ENCODE peak calls at places on chromosome 1, in ten cellular contexts. U is uterus, A is endothelial cell of umbilical vein, V is spleen, Z is heart left ventricle, Y is breast epithelium, N is right lobe of liver, D is body of pancreas, R is tibial nerve, T is vagina. L is an unnamed sample.

GRCh38 chr1:246492611-246493245 is 14.4 kb downstream of the SMYD3 start:
- DNase-seq in U (peak; percentile 67), A (peak; percentile 78), V (no peak), Z (peak; percentile 68), Y (no peak), N (no peak), D (peak; percentile 68), R (peak; percentile 28), T (no peak), L (peak; percentile 33)

GRCh38 chr1:244865028-244865371 is 657 bp upstream of the HNRNPU start:
- DNase-seq in U (peak; percentile 20), A (no peak), V (peak; percentile 86), Z (peak; percentile 49), Y (no peak), N (no peak), D (peak; percentile 48), R (no peak), T (peak; percentile 88), L (peak; percentile 46)

GRCh38 chr1:51634618-51635017 is 17.7 kb downstream of the OSBPL9 start:
- DNase-seq in U (no peak), A (no peak), V (no peak), Z (no peak), Y (no peak), N (no peak), D (no peak), R (no peak), T (no peak), L (no peak)

GRCh38 chr1:187413770-187414169 is 585.0 kb downstream of the PLA2G4A start:
- DNase-seq in U (no peak), A (peak; percentile 24), V (no peak), Z (no peak), Y (no peak), N (no peak), D (no peak), R (no peak), T (no peak), L (no peak)

GRCh38 chr1:30704271-30704670 is 19.1 kb downstream of the MATN1 start:
- DNase-seq in U (peak; percentile 73), A (no peak), V (no peak), Z (peak; percentile 53), Y (no peak), N (peak; percentile 46), D (no peak), R (peak; percentile 40), T (no peak), L (peak; percentile 94)

GRCh38 chr1:2204384-2205190 is 10.0 kb upstream of the FAAP20 start:
- DNase-seq in U (peak; percentile 90), A (peak; percentile 70), V (peak; percentile 96), Z (peak; percentile 90), Y (peak; percentile 75), N (peak; percentile 91), D (peak; percentile 61), R (peak; percentile 66), T (no peak), L (peak; percentile 96)

GRCh38 chr1:110283677-110284076 is 55.5 kb upstream of the RBM15 start:
- DNase-seq in U (no peak), A (no peak), V (no peak), Z (no peak), Y (no peak), N (no peak), D (no peak), R (no peak), T (peak; percentile 1), L (no peak)

GRCh38 chr1:229318056-229318455 is 24.8 kb downstream of the CCSAP start:
- DNase-seq in U (no peak), A (peak; percentile 7), V (no peak), Z (no peak), Y (no peak), N (no peak), D (no peak), R (no peak), T (no peak), L (peak; percentile 8)

GRCh38 chr1:56774067-56774609 is 45.1 kb downstream of the FYB2 start:
- DNase-seq in U (no peak), A (no peak), V (no peak), Z (no peak), Y (no peak), N (no peak), D (no peak), R (no peak), T (no peak), L (no peak)
- H3K4me3 ChIP-seq in U (no peak overlapping the region), A (no peak overlapping the region), V (peak overlapping the region; percentile 17), Z (no peak overlapping the region), Y (no peak overlapping the region), N (peak overlapping the region; percentile 39), D (no peak overlapping the region), R (no peak overlapping the region), T (no peak overlapping the region), L (no peak overlapping the region)

GRCh38 chr1:61012365-61012764 is 70.0 kb upstream of the NFIA start:
- DNase-seq in U (no peak), A (peak; percentile 7), V (no peak), Z (no peak), Y (no peak), N (no peak), D (no peak), R (no peak), T (no peak), L (no peak)

GRCh38 chr1:61011514-61012263 is 70.7 kb upstream of the NFIA start:
- DNase-seq in U (no peak), A (peak; percentile 10), V (no peak), Z (no peak), Y (no peak), N (no peak), D (no peak), R (no peak), T (no peak), L (no peak)

GRCh38 chr1:61004269-61005003 is 77.9 kb upstream of the NFIA start:
- DNase-seq in U (no peak), A (no peak), V (no peak), Z (no peak), Y (no peak), N (no peak), D (no peak), R (no peak), T (no peak), L (no peak)

GRCh38 chr1:61005572-61006386 is 76.6 kb upstream of the NFIA start:
- DNase-seq in U (no peak), A (no peak), V (no peak), Z (no peak), Y (no peak), N (no peak), D (no peak), R (no peak), T (no peak), L (no peak)

GRCh38 chr1:61007534-61008364 is 74.6 kb upstream of the NFIA start:
- DNase-seq in U (no peak), A (no peak), V (no peak), Z (no peak), Y (no peak), N (no peak), D (no peak), R (no peak), T (no peak), L (no peak)
- TF ChIP-seq POLR2A in U (no peak), A (no peak), V (no peak), Z (no peak), Y (no peak), N (no peak), D (no peak), R (no peak), T (no peak), L (no peak)

GRCh38 chr1:26449868-26450267 is 17.7 kb downstream of the DHDDS start:
- DNase-seq in U (no peak), A (no peak), V (no peak), Z (no peak), Y (no peak), N (no peak), D (no peak), R (no peak), T (no peak), L (no peak)

GRCh38 chr1:26452459-26453183 is 19.6 kb upstream of the HMGN2 start:
- DNase-seq in U (no peak), A (no peak), V (no peak), Z (no peak), Y (no peak), N (no peak), D (no peak), R (no peak), T (no peak), L (peak; percentile 36)

GRCh38 chr1:26450906-26451305 is 18.8 kb downstream of the DHDDS start:
- DNase-seq in U (no peak), A (no peak), V (no peak), Z (no peak), Y (no peak), N (no peak), D (no peak), R (no peak), T (no peak), L (no peak)
- H3K4me3 ChIP-seq in U (no peak overlapping the region), A (no peak overlapping the region), V (no peak overlapping the region), Z (no peak overlapping the region), Y (no peak overlapping the region), N (no peak overlapping the region), D (no peak overlapping the region), R (no peak overlapping the region), T (no peak overlapping the region), L (no peak overlapping the region)

GRCh38 chr1:47555841-47556616 is 118.2 kb downstream of the FOXD2 start:
- DNase-seq in U (no peak), A (no peak), V (no peak), Z (no peak), Y (no peak), N (no peak), D (no peak), R (no peak), T (no peak), L (no peak)

GRCh38 chr1:47557086-47557866 is 119.4 kb downstream of the FOXD2 start:
- DNase-seq in U (no peak), A (no peak), V (no peak), Z (no peak), Y (no peak), N (no peak), D (no peak), R (no peak), T (no peak), L (no peak)

GRCh38 chr1:47559944-47560695 is 122.3 kb downstream of the FOXD2 start:
- DNase-seq in U (no peak), A (no peak), V (no peak), Z (no peak), Y (no peak), N (peak; percentile 82), D (peak; percentile 70), R (no peak), T (no peak), L (no peak)

GRCh38 chr1:47561523-47562007 is 123.7 kb downstream of the FOXD2 start:
- DNase-seq in U (no peak), A (no peak), V (no peak), Z (peak; percentile 48), Y (no peak), N (no peak), D (no peak), R (no peak), T (no peak), L (no peak)

DNA sequence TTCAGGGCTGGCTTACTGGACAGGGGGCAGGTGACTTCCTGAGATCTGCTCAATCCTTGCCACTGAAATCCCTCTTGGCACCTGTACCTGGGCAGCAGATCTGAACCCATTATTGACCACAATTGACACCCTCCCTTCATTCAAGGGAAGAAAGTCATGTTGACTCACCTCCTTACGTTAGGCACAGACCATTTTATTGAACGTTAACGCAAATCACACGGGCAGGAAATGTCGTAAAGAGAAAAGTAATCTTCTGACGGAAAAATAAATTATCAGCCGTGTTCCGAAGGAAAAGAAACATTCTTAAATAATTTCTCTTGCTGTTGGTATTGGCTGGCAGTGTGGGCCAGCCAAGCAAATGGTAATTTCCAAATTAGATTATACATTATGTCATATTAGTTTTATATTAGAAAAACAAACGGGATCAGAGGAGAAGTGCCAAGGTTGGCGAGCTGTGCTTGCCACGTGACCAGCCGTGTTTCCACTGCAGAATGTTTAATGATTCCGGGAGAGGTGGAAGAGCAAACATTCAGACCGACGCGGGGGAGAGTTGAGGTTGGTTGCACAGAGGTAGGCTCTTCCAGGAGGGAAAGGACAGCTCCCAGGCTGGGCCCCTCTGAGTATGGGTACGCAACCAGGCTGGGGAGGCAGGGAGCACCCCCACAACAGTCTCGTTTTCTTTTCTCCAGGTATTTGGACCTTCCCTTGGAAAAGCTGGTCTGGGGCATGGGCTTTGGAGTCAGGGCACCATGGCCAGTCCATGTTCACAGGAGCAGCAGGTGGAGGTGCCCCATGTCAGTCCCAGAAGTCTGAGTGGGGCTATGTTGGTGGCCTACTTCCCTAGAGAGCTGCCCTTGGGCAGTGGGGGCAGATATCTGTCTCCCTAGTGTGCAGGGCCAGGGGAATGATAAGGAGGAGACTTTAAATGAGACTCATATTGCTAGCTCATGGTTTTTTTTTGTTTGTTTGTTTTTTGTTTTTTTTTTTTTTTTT is 121.1 kb downstream of the FOXD2 start:
- DNase-seq in U (no peak), A (peak; percentile 34), V (no peak), Z (no peak), Y (no peak), N (peak; percentile 82), D (peak; percentile 79), R (no peak), T (no peak), L (no peak)
- TF ChIP-seq POLR2A in U (no peak), A (no peak), V (no peak), Z (no peak), Y (no peak), N (peak; percentile 82), D (peak; percentile 76), R (no peak), T (no peak), L (no peak)